ENCODE peak calls at places on chromosomes 3 and 15, in ten cellular contexts. W is GM23338, E is mesenchymal stem cell, X is endothelial cell of umbilical vein, G is IMR-90, P is HepG2, U is mammary epithelial cell, S is HCT116, K is SK-N-SH, I is fibroblast of lung. A is an unnamed sample.

GRCh38 chr3:29338981-29339833 is 58.3 kb downstream of the RBMS3 start:
- DNase-seq in X (no peak), I (no peak), U (no peak), P (no peak), S (no peak), K (no peak), W (no peak), G (peak; percentile 60), E (peak; percentile 55), A (no peak)

GRCh38 chr3:113659121-113659531 is 37.3 kb downstream of the USF3 start:
- DNase-seq in E (no peak), S (no peak), P (no peak), I (no peak), K (no peak), U (no peak), G (no peak), X (no peak), W (no peak), A (no peak)

GRCh38 chr3:107969994-107970896 is 120.6 kb downstream of the CD47 start:
- DNase-seq in K (peak; percentile 33), S (no peak), G (peak; percentile 16), I (peak; percentile 25), P (peak; percentile 21), W (no peak), U (peak; percentile 67), X (peak; percentile 92), E (no peak), A (peak; percentile 61)

GRCh38 chr15:77060560-77060959 is 10.3 kb downstream of the TSPAN3 start:
- DNase-seq in S (no peak), U (no peak), W (no peak), P (no peak), X (peak; percentile 18), E (no peak), I (peak; percentile 79), G (peak; percentile 64), K (no peak), A (no peak)

GRCh38 chr15:69194854-69195253 is 34.4 kb downstream of the GLCE start:
- DNase-seq in I (no peak), K (no peak), E (peak; percentile 37), X (peak; percentile 48), G (no peak), U (no peak), P (peak; percentile 43), S (no peak), W (no peak), A (no peak)

GRCh38 chr15:71538922-71539321 is 271.4 kb upstream of the NR2E3 start:
- DNase-seq in E (no peak), U (no peak), I (no peak), S (no peak), P (no peak), K (no peak), W (no peak), X (no peak), G (no peak), A (no peak)

GRCh38 chr15:67520276-67520975 is 505 bp upstream of the C15orf61 start:
- DNase-seq in P (no peak), W (peak; percentile 27), I (peak; percentile 40), X (no peak), G (peak; percentile 7), E (peak; percentile 18), S (no peak), K (no peak), U (no peak), A (no peak)

GRCh38 chr3:23916152-23916885 is 471 bp downstream of the NKIRAS1 start:
- DNase-seq in P (no peak), W (no peak), E (no peak), K (no peak), S (no peak), I (no peak), U (no peak), X (no peak), G (no peak), A (peak; percentile 49)

GRCh38 chr3:73498764-73499622 is 125.7 kb downstream of the PDZRN3 start:
- DNase-seq in S (no peak), E (no peak), G (peak; percentile 43), W (no peak), X (no peak), P (no peak), U (peak; percentile 12), K (no peak), I (no peak), A (no peak)

GRCh38 chr3:9351709-9352126 is 11.1 kb upstream of the THUMPD3 start:
- DNase-seq in U (peak; percentile 63), X (no peak), E (no peak), P (no peak), W (peak; percentile 96), G (no peak), I (no peak), K (no peak), S (peak; percentile 16), A (no peak)

GRCh38 chr15:35519536-35520149 is 26.3 kb downstream of the DPH6 start:
- DNase-seq in S (peak; percentile 28), X (peak; percentile 77), W (peak; percentile 75), I (peak; percentile 75), P (peak; percentile 45), K (peak; percentile 11), U (peak; percentile 35), E (peak; percentile 74), G (peak; percentile 64), A (peak; percentile 82)

GRCh38 chr3:31189330-31189729 is 294.9 kb upstream of the GADL1 start:
- DNase-seq in S (no peak), P (no peak), U (no peak), E (no peak), K (no peak), W (no peak), I (no peak), G (no peak), X (no peak), A (no peak)

GRCh38 chr15:90190606-90191343 is 10.4 kb upstream of the SEMA4B start:
- DNase-seq in P (no peak), X (no peak), S (no peak), W (no peak), K (no peak), G (no peak), E (no peak), U (peak; percentile 94), I (no peak), A (peak; percentile 94)

GRCh38 chr3:55974421-55974820 is 487.3 kb upstream of the WNT5A start:
- DNase-seq in K (no peak), S (no peak), P (no peak), I (no peak), G (no peak), W (no peak), U (no peak), E (no peak), X (no peak), A (no peak)

DNA sequence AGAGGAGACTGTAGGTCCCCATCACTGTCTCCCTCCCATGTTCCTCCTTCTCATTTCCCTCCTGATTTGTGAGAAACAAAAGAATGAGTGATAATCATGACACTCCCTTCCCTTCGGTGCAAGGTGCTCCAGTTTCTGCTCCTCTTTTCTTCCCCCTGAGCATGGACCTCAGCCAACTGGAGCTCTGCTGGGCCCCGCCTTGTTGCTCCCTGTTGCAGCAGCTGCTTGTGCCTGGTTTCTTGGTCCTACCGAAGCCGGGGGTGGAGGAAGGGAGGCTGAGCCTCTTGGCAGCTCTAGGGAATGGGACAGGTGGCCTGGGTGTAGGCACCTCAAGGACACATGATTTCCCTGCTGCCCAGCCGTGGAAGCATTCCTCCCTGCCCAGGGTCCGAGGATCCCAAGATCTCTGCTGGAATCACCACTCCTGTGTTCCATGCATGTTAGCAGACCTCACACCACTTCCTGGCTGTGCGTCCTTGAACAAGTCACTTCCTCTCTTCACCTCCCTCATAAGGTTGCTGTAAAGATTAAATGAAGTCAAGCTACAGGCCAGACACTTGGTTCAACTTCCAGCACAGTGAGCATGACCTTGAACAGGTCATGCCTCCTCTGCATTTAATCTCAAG is 131.6 kb upstream of the ABHD17C start:
- DNase-seq in U (no peak), E (no peak), K (no peak), P (no peak), G (no peak), I (no peak), S (no peak), W (no peak), X (no peak), A (no peak)
- H3K4me3 ChIP-seq in U (no peak overlapping the region), E (no peak overlapping the region), K (no peak overlapping the region), P (no peak overlapping the region), G (no peak overlapping the region), I (no peak overlapping the region), S (no peak overlapping the region), W (no peak overlapping the region), X (no peak overlapping the region), A (no peak overlapping the region)

DNA sequence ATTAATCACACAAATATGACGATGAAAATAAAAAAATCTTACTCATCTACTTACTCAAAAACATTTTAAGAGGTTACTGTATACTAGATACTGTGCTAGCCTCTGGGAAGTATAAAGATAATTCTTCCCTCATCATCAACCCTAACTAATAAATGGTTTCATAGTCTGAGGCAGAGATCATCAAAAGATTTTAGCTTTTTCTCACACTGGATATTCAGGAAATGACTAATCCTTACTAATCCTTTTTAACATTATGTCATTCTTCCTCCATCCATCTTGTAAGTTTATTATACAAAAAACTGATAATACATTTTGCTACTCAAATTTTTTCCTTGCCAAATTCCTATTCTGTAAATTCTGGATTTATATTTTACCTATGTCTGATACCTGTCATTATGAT is 29.7 kb downstream of the ACAD11 start:
- DNase-seq in X (peak; percentile 76), U (peak; percentile 74), E (peak; percentile 76), S (no peak), W (no peak), I (peak; percentile 51), K (no peak), P (no peak), G (peak; percentile 82), A (no peak)
- H3K4me2 ChIP-seq in X (peak overlapping the region; percentile 86), U (peak overlapping the region; percentile 42), E (no peak overlapping the region), S (peak overlapping the region; percentile 7), W (no peak overlapping the region), I (no peak overlapping the region), K (peak overlapping the region; percentile 43), P (no peak overlapping the region), G (no peak overlapping the region), A (no peak overlapping the region)

DNA sequence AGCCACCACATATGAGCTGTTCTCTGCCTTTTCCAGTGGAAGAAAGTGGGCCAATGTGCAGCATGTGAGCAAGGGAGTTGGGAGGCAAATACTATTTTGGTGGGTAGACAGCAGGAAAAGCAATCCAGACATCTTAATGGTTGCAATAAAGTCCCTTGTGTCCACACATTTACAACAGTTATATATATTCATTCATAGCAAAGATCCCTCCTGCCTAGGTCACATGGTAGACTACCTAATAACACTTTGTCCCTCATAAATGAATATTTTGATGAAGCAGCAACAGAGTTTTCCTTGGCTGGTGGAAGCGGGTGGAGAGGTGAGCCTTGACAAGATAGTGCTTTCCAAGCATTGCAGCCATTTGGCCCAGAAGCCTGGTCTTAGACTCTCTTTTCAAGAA is 6.2 kb upstream of the NSMCE3 start:
- DNase-seq in X (no peak), G (no peak), W (no peak), E (no peak), S (no peak), K (no peak), U (no peak), P (no peak), I (no peak), A (no peak)
- H3K4me3 ChIP-seq in X (no peak overlapping the region), G (no peak overlapping the region), W (no peak overlapping the region), E (no peak overlapping the region), S (no peak overlapping the region), K (no peak overlapping the region), U (no peak overlapping the region), P (no peak overlapping the region), I (no peak overlapping the region), A (no peak overlapping the region)

DNA sequence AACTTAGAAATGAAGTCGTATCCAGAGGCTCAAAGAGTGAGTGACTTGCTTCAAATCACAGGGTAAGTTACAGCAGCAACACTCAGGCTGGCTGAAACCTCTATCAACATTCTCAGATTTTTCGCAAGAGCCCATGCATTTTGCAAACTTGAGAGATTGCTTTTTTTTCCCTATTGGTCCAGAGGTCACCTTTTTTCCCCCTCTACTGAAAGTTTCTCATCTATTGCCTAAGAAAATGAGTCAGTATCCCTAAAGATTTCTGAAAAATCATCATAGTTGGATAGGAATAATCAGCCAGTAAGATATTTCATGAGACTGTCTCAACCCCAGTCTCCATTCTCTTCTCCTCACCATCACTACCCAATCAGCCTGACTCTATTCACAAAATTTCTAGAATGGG is 410.6 kb downstream of the FOXP1 start:
- DNase-seq in P (peak; percentile 58), S (no peak), G (peak; percentile 90), E (peak; percentile 75), K (no peak), U (no peak), W (no peak), X (no peak), I (peak; percentile 97), A (no peak)
- H3K4me2 ChIP-seq in P (no peak overlapping the region), S (no peak overlapping the region), G (peak overlapping the region; percentile 41), E (no peak overlapping the region), K (no peak overlapping the region), U (no peak overlapping the region), W (peak overlapping the region; percentile 25), X (no peak overlapping the region), I (no peak overlapping the region), A (no peak overlapping the region)

A was measured in Karpas-422.